ENCODE peak calls at places on chromosomes 6 and 20, in nine cellular contexts. U is cardiac muscle cell, I is GM12878, X is endothelial cell, Y is dorsolateral prefrontal cortex, M is OCI-LY7, Q is omental fat pad, K is GM13977, J is uterus. G is an unnamed sample.
A peak's percentile ranks its signal among the peaks of the same experiment; 100 is the strongest.

GRCh38 chr20:36830791-36831691 is 44.9 kb upstream of the TLDC2 start:
- DNase-seq in U (peak; percentile 78), I (no peak), X (no peak), Y (peak; percentile 61), M (no peak), Q (no peak), K (no peak), J (peak; percentile 76), G (no peak)

GRCh38 chr6:26609463-26609862 is 12.7 kb downstream of the ABT1 start:
- DNase-seq in U (no peak), I (no peak), X (no peak), Y (no peak), M (no peak), Q (no peak), K (no peak), J (no peak), G (no peak)

GRCh38 chr20:20606046-20606445 is 106.4 kb downstream of the RALGAPA2 start:
- DNase-seq in U (peak; percentile 3), I (no peak), X (no peak), Y (no peak), M (no peak), Q (no peak), K (no peak), J (no peak), G (no peak)

GRCh38 chr6:160116411-160116810 is 5.2 kb upstream of the SLC22A1 start:
- DNase-seq in U (no peak), I (no peak), X (no peak), Y (no peak), M (no peak), Q (no peak), K (no peak), J (no peak), G (no peak)

GRCh38 chr20:48769111-48769879 is 58.5 kb downstream of the PREX1 start:
- DNase-seq in U (peak; percentile 62), I (no peak), X (no peak), Y (no peak), M (no peak), Q (no peak), K (peak; percentile 62), J (no peak), G (peak; percentile 39)

GRCh38 chr6:151065027-151065815 is 174.5 kb upstream of the AKAP12 start:
- DNase-seq in U (peak; percentile 42), I (no peak), X (no peak), Y (no peak), M (no peak), Q (no peak), K (no peak), J (no peak), G (no peak)

GRCh38 chr6:125797934-125798444 is 7.2 kb downstream of the NCOA7 start:
- DNase-seq in U (no peak), I (no peak), X (no peak), Y (no peak), M (no peak), Q (no peak), K (no peak), J (no peak), G (no peak)

GRCh38 chr6:35493307-35493983 is 3.4 kb downstream of the TEAD3 start:
- DNase-seq in U (no peak), I (no peak), X (no peak), Y (no peak), M (no peak), Q (no peak), K (no peak), J (no peak), G (no peak)

GRCh38 chr6:148324297-148325007 is 18.2 kb upstream of the SASH1 start:
- DNase-seq in U (peak; percentile 42), I (no peak), X (no peak), Y (no peak), M (no peak), Q (no peak), K (no peak), J (no peak), G (no peak)

GRCh38 chr20:32969356-32970114 is 34.7 kb downstream of the SUN5 start:
- DNase-seq in U (no peak), I (no peak), X (no peak), Y (no peak), M (no peak), Q (no peak), K (no peak), J (no peak), G (no peak)

GRCh38 chr6:43923376-43924221 is 153.6 kb downstream of the VEGFA start:
- DNase-seq in U (peak; percentile 43), I (no peak), X (no peak), Y (no peak), M (no peak), Q (no peak), K (no peak), J (no peak), G (no peak)

GRCh38 chr20:11902264-11902663 is 15.4 kb upstream of the BTBD3 start:
- DNase-seq in U (no peak), I (no peak), X (no peak), Y (no peak), M (no peak), Q (no peak), K (no peak), J (no peak), G (no peak)

GRCh38 chr6:149242883-149243282 is 74.6 kb upstream of the TAB2 start:
- DNase-seq in U (peak; percentile 25), I (no peak), X (no peak), Y (no peak), M (no peak), Q (no peak), K (no peak), J (no peak), G (no peak)

GRCh38 chr6:158758464-158758863 is 60.7 kb downstream of the EZR start:
- DNase-seq in U (peak; percentile 33), I (no peak), X (no peak), Y (no peak), M (no peak), Q (no peak), K (no peak), J (no peak), G (no peak)

GRCh38 chr6:54063228-54063539 is 48.1 kb upstream of the MLIP start:
- DNase-seq in U (no peak), I (no peak), X (no peak), Y (no peak), M (no peak), Q (no peak), K (no peak), J (no peak), G (no peak)

DNA sequence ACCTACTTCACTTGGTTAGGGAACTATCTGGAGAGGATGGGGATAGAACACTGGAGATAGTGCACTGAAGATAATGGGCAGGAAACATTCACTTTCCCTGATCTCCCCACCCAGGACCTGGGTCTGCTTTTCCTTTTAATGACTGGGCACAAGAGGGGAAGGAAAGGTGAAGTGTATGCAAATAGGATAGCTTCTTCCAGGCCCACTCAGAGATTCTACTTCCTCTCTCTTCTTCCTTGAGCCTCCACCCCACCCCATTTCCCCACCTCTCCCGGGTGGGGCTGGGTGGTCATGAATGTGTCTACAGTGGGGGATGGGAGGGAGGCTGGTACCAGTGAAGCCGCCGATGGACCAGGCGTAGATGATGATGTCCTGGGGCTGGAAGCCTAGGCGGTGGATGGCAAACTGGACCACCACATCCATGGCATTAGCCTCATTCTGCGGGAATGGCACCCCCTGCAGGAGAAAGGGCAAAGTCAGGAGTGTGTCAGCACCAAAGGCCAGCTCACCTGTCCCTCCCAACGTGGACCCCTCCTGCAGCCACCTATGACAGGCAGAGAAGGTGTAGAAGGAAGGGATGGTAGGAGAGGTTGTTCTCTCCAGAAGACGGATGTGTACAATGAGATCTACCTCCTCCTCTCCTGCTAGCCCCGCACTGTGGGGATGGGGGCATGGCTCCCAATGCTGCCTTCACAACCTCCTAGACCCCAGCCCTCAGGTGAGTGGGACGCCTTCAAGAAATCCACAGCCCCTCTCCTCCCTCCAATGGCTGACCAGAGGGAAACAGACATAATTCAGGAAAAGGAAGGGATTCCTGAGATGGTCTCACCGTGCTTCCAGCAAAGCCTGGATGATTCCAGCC is 8.6 kb upstream of the LY6G5C start:
- DNase-seq in U (no peak), I (no peak), X (peak; percentile 20), Y (no peak), M (no peak), Q (no peak), K (no peak), J (no peak), G (no peak)
- TF ChIP-seq CTCF in U (peak; percentile 39), I (peak; percentile 39), X (no peak), Y (no peak), M (peak; percentile 73), Q (no peak), K (peak; percentile 48), J (no peak), G (no peak)

GRCh38 chr6:22184371-22184770 is 112.5 kb downstream of the PRL start:
- DNase-seq in U (no peak), I (no peak), X (no peak), Y (no peak), M (no peak), Q (no peak), K (no peak), J (no peak), G (no peak)
- TF ChIP-seq CTCF in U (no peak), I (no peak), X (no peak), Y (no peak), M (no peak), Q (no peak), K (no peak), J (no peak), G (no peak)

DNA sequence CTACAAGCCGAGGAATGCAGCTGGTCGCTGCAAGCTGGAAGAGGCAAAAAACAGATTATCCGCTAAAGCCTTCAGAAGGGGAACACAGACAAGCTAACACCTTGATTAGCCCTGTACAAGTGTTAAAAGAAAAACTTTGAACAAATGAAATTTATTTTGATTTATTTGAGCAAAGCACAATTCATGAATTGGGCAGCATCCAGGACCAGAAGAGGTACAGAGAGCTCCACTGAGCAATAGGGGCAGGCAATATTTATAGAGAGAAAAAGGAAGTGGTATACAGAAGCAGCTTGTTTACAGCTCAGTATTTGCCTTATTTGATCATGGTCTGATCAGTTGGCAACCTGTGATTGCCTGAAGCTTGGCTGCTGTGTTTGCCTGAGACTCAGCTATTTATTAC is 17.6 kb downstream of the HLA-DOB start:
- DNase-seq in U (no peak), I (no peak), X (no peak), Y (no peak), M (peak; percentile 56), Q (no peak), K (no peak), J (no peak), G (no peak)
- TF ChIP-seq CTCF in U (no peak), I (no peak), X (no peak), Y (no peak), M (no peak), Q (no peak), K (no peak), J (no peak), G (no peak)

DNA sequence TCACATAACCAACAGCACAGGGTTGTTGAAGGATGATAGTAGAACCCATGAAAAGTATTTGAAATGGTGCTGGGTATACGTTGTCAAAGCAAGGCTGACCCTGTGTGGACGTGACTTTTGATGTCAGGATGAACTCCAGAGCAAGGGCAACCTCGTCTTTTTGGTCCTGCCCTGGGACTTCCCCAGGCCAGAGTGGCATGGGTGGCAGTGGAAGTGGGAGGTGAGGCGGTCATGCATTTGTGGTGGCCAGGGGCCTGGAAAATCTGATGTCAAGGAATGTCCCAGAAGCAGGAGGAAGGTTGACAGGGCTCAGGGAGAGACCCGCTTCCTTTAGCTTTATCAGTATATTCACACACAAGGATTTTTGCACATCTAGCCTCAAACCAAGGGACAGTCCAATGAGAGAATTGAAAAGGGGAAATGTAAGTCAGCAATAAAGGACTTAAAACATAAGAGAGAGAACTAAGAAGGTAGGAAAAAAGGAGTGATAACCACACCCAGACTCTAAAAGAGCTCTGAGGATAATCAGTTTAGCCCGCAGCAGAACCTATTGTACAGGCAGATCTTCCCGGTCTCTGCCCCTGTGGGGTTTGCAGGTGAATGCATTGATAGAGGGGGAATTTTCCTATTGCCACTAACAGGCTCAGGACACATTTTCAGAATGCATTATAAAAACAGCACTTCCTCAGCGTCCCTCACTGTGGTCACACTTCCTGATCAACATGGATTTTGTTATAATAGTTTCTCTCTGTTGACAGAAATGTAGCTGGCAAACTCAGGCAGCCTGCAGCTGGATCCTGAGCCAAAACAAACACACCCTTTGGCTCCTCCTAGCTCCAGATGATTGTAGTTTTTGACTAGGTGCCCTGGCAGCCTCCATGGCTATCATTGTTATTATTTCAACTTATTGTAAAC is 98.7 kb upstream of the HDGFL1 start:
- DNase-seq in U (peak; percentile 72), I (peak; percentile 9), X (no peak), Y (no peak), M (no peak), Q (no peak), K (no peak), J (peak; percentile 34), G (no peak)
- TF ChIP-seq CTCF in U (peak; percentile 20), I (no peak), X (no peak), Y (no peak), M (no peak), Q (no peak), K (no peak), J (no peak), G (no peak)